ENCODE peak calls at places on chromosomes 7 and 10, in four cellular contexts. M is thoracic aorta; B is natural killer cell treated with Interleukin-12 subunit alpha and Interleukin-12 subunit beta and Interleukin-15 and Interleukin-18, amount 100 ng/mL, for 72 hours; Y is mesothelial cell of epicardium. J is an unnamed sample.

GRCh38 chr10:133274751-133275682 is 1.7 kb downstream of the ADAM8 start:
- DNase-seq in M (no peak), B (peak; percentile 87), Y (no peak), J (peak; percentile 89)

GRCh38 chr7:1176891-1177373 is 16.9 kb upstream of the ZFAND2A start:
- DNase-seq in M (no peak), B (peak; percentile 83), Y (no peak), J (peak; percentile 23)

GRCh38 chr10:132156382-132156781 is 30.4 kb upstream of the DPYSL4 start:
- DNase-seq in M (no peak), B (no peak), Y (no peak), J (no peak)

GRCh38 chr10:132387723-132388210 is 9.2 kb upstream of the PWWP2B start:
- DNase-seq in M (no peak), B (peak; percentile 80), Y (peak; percentile 75), J (peak; percentile 48)

GRCh38 chr10:100510533-100511308 is 8.9 kb downstream of the SEC31B start:
- DNase-seq in M (no peak), B (peak; percentile 63), Y (no peak), J (peak; percentile 59)

GRCh38 chr10:51010977-51011376 is 63.3 kb upstream of the PRKG1 start:
- DNase-seq in M (no peak), B (no peak), Y (no peak), J (no peak)

GRCh38 chr10:73647211-73647874 is 6.1 kb upstream of the MYOZ1 start:
- DNase-seq in M (no peak), B (no peak), Y (no peak), J (no peak)

GRCh38 chr7:158695726-158696452 is 8.7 kb downstream of the NCAPG2 start:
- DNase-seq in M (no peak), B (peak; percentile 65), Y (no peak), J (peak; percentile 30)

GRCh38 chr10:86673827-86674581 is 5.7 kb downstream of the LDB3 start:
- DNase-seq in M (no peak), B (no peak), Y (no peak), J (no peak)

GRCh38 chr7:80825499-80825898 is 93.4 kb downstream of the SEMA3C start:
- DNase-seq in M (no peak), B (no peak), Y (no peak), J (no peak)

GRCh38 chr7:135853499-135853898 is 104.9 kb upstream of the FAM180A start:
- DNase-seq in M (no peak), B (no peak), Y (no peak), J (no peak)

GRCh38 chr10:5958077-5958476 is 19.3 kb downstream of the IL15RA start:
- DNase-seq in M (no peak), B (no peak), Y (no peak), J (no peak)

GRCh38 chr10:126392068-126392467 is 3.8 kb upstream of the ADAM12 start:
- DNase-seq in M (no peak), B (no peak), Y (no peak), J (no peak)

GRCh38 chr10:43610636-43611035 is 4.4 kb downstream of the ZNF485 start:
- DNase-seq in M (no peak), B (no peak), Y (no peak), J (no peak)

GRCh38 chr10:33487014-33487776 is 152.7 kb upstream of the NRP1 start:
- DNase-seq in M (no peak), B (no peak), Y (no peak), J (no peak)

GRCh38 chr7:70356324-70356797 is 758.1 kb downstream of the AUTS2 start:
- DNase-seq in M (no peak), B (no peak), Y (no peak), J (no peak)

GRCh38 chr7:140540142-140540777 is 61.0 kb upstream of the MKRN1 start:
- DNase-seq in M (no peak), B (no peak), Y (no peak), J (no peak)

GRCh38 chr10:86855503-86855902 is 99.1 kb downstream of the BMPR1A start:
- DNase-seq in M (no peak), B (no peak), Y (no peak), J (no peak)

GRCh38 chr7:43609097-43609496 is 26.2 kb downstream of the STK17A start:
- DNase-seq in M (no peak), B (no peak), Y (no peak), J (no peak)

GRCh38 chr7:621572-622285 is 102.1 kb upstream of the PDGFA start:
- DNase-seq in M (no peak), B (no peak), Y (no peak), J (no peak)

GRCh38 chr10:13613519-13613918 is 26.8 kb downstream of the PRPF18 start:
- DNase-seq in M (no peak), B (no peak), Y (no peak), J (no peak)

GRCh38 chr10:103618575-103619423 is 125.3 kb downstream of the NEURL1 start:
- DNase-seq in M (peak; percentile 58), B (peak; percentile 49), Y (no peak), J (no peak)

GRCh38 chr10:93148476-93148875 is 74.8 kb downstream of the CYP26A1 start:
- DNase-seq in M (no peak), B (no peak), Y (no peak), J (no peak)

GRCh38 chr7:123972045-123972444 is 47.0 kb downstream of the SPAM1 start:
- DNase-seq in M (no peak), B (no peak), Y (no peak), J (no peak)

GRCh38 chr10:74223755-74224530 is 72.9 kb downstream of the ADK start:
- DNase-seq in M (no peak), B (no peak), Y (no peak), J (no peak)

GRCh38 chr10:80509403-80510161 is 28.1 kb upstream of the SH2D4B start:
- DNase-seq in M (no peak), B (no peak), Y (no peak), J (no peak)

GRCh38 chr7:30738026-30738915 is 13.7 kb upstream of the INMT start:
- DNase-seq in M (no peak), B (no peak), Y (no peak), J (no peak)

GRCh38 chr10:62373995-62374861 is at the start of gene ZNF365:
- DNase-seq in M (no peak), B (peak; percentile 70), Y (no peak), J (peak; percentile 49)

GRCh38 chr7:157479326-157479725 is 142.5 kb downstream of the DNAJB6 start:
- DNase-seq in M (no peak), B (no peak), Y (no peak), J (no peak)

GRCh38 chr10:90319188-90319914 is 538.5 kb downstream of the HTR7 start:
- DNase-seq in M (no peak), B (no peak), Y (no peak), J (no peak)

GRCh38 chr10:124740374-124741280 is 3.6 kb downstream of the FAM53B start:
- DNase-seq in M (no peak), B (no peak), Y (no peak), J (no peak)

GRCh38 chr10:85187047-85187446 is 858.7 kb downstream of the CCSER2 start:
- DNase-seq in M (no peak), B (no peak), Y (no peak), J (no peak)

GRCh38 chr10:132990684-132991545 is 48.5 kb upstream of the CFAP46 start:
- DNase-seq in M (no peak), B (no peak), Y (no peak), J (no peak)

GRCh38 chr7:42993038-42993437 is 60.9 kb downstream of the MRPL32 start:
- DNase-seq in M (no peak), B (no peak), Y (no peak), J (no peak)

GRCh38 chr10:3468919-3469638 is 296.5 kb upstream of the PITRM1 start:
- DNase-seq in M (peak; percentile 28), B (no peak), Y (no peak), J (no peak)

GRCh38 chr7:79272066-79272669 is 181.3 kb downstream of the MAGI2 start:
- DNase-seq in M (no peak), B (no peak), Y (no peak), J (no peak)

GRCh38 chr10:103763374-103764202 is 91.8 kb downstream of the SH3PXD2A start:
- DNase-seq in M (no peak), B (no peak), Y (no peak), J (no peak)

GRCh38 chr7:149293946-149294640 is 32.1 kb downstream of the ZNF783 start:
- DNase-seq in M (no peak), B (no peak), Y (no peak), J (no peak)

GRCh38 chr7:130923930-130924329 is 189.9 kb upstream of the KLF14 start:
- DNase-seq in M (no peak), B (no peak), Y (no peak), J (no peak)

GRCh38 chr7:73850781-73851207 is 8.5 kb upstream of the METTL27 start:
- DNase-seq in M (no peak), B (peak; percentile 29), Y (no peak), J (no peak)